ENCODE peak calls at places on chromosomes 7 and 10, in seven cellular contexts. X is hepatocyte, Q is PC-3, O is GM23338, N is HCT116, L is astrocyte, D is GM23248. E is an unnamed sample. For H3K79me2, the result is how much of the 10 kb centered on the place peaks cover.

GRCh38 chr7:98014830-98015229 is 24.8 kb upstream of the OCM2 start:
- DNase-seq in X (no peak), Q (no peak), O (no peak), N (no peak), L (no peak), D (no peak), E (no peak)

GRCh38 chr7:37311282-37311868 is 137.3 kb downstream of the ELMO1 start:
- DNase-seq in X (peak), Q (no peak), O (no peak), N (no peak), L (peak), D (peak), E (peak)

GRCh38 chr7:33876600-33877274 is 28.6 kb upstream of the BMPER start:
- DNase-seq in X (no peak), Q (no peak), O (no peak), N (no peak), L (no peak), D (no peak), E (no peak)

GRCh38 chr10:131979821-131980270 is 1.9 kb downstream of the BNIP3 start:
- DNase-seq in X (peak), Q (peak), O (no peak), N (no peak), L (no peak), D (peak), E (peak)

GRCh38 chr10:21284301-21284700 is 241.2 kb downstream of the SKIDA1 start:
- DNase-seq in X (no peak), Q (no peak), O (no peak), N (no peak), L (no peak), D (no peak), E (no peak)

GRCh38 chr7:75595766-75596165 is 103.6 kb downstream of the SPDYE5 start:
- DNase-seq in X (no peak), Q (no peak), O (no peak), N (no peak), L (no peak), D (no peak), E (peak)

GRCh38 chr7:111292026-111292430 is 201.1 kb downstream of the LRRN3 start:
- DNase-seq in X (no peak), Q (no peak), O (no peak), N (no peak), L (no peak), D (peak), E (no peak)

GRCh38 chr10:94287331-94287730 is 75.4 kb downstream of the NOC3L start:
- DNase-seq in X (no peak), Q (no peak), O (no peak), N (no peak), L (no peak), D (peak), E (peak)

GRCh38 chr7:123712619-123713018 is 36.2 kb downstream of the WASL start:
- DNase-seq in X (no peak), Q (no peak), O (no peak), N (no peak), L (peak), D (peak), E (peak)

GRCh38 chr7:26694156-26694555 is 170.2 kb downstream of the SKAP2 start:
- DNase-seq in X (no peak), Q (no peak), O (no peak), N (no peak), L (no peak), D (no peak), E (no peak)

GRCh38 chr7:23018747-23019146 is 4.8 kb upstream of the HYCC1 start:
- DNase-seq in X (no peak), Q (no peak), O (peak), N (no peak), L (no peak), D (no peak), E (peak)

GRCh38 chr7:130970696-130971095 is 236.7 kb upstream of the KLF14 start:
- DNase-seq in X (no peak), Q (no peak), O (no peak), N (no peak), L (no peak), D (peak), E (no peak)

GRCh38 chr7:99623702-99624447 is 7.1 kb downstream of the ZSCAN25 start:
- DNase-seq in X (peak), Q (no peak), O (no peak), N (no peak), L (no peak), D (no peak), E (no peak)

GRCh38 chr7:30752979-30753378 is 1.0 kb downstream of the INMT start:
- DNase-seq in X (no peak), Q (no peak), O (no peak), N (no peak), L (peak), D (peak), E (peak)

GRCh38 chr10:44383749-44384600 is 922 bp downstream of the CXCL12 start:
- DNase-seq in X (peak), Q (no peak), O (peak), N (no peak), L (no peak), D (peak), E (peak)

GRCh38 chr7:1810961-1811849 is 141.1 kb downstream of the ELFN1 start:
- DNase-seq in X (peak), Q (no peak), O (no peak), N (no peak), L (no peak), D (peak), E (peak)

GRCh38 chr7:30985756-30986155 is 22.0 kb downstream of the GHRHR start:
- DNase-seq in X (no peak), Q (no peak), O (no peak), N (no peak), L (no peak), D (no peak), E (no peak)

GRCh38 chr10:32982293-32982709 is 24.3 kb upstream of the ITGB1 start:
- DNase-seq in X (peak), Q (peak), O (no peak), N (no peak), L (peak), D (peak), E (peak)

GRCh38 chr7:115941703-115942268 is 88.8 kb downstream of the TFEC start:
- DNase-seq in X (no peak), Q (peak), O (peak), N (no peak), L (peak), D (peak), E (peak)

GRCh38 chr7:129824291-129825004 is 128.3 kb downstream of the UBE2H start:
- DNase-seq in X (no peak), Q (no peak), O (no peak), N (no peak), L (no peak), D (no peak), E (no peak)

GRCh38 chr7:27158436-27159277 is 2.2 kb upstream of the HOXA7 start:
- DNase-seq in X (no peak), Q (peak), O (peak), N (no peak), L (no peak), D (no peak), E (no peak)

GRCh38 chr10:117419921-117420320 is 44.7 kb upstream of the PDZD8 start:
- DNase-seq in X (no peak), Q (peak), O (no peak), N (no peak), L (no peak), D (peak), E (no peak)

GRCh38 chr7:114627231-114627630 is 212.6 kb downstream of the FOXP2 start:
- DNase-seq in X (no peak), Q (no peak), O (no peak), N (no peak), L (no peak), D (no peak), E (no peak)

GRCh38 chr10:60978287-60979115 is 34.5 kb upstream of the RHOBTB1 start:
- DNase-seq in X (peak), Q (peak), O (no peak), N (peak), L (peak), D (peak), E (peak)

GRCh38 chr10:62709200-62709599 is 95.3 kb upstream of the ADO start:
- DNase-seq in X (no peak), Q (no peak), O (no peak), N (no peak), L (no peak), D (no peak), E (no peak)

GRCh38 chr10:103197891-103198290 is 4.8 kb upstream of the NT5C2 start:
- DNase-seq in X (no peak), Q (no peak), O (no peak), N (no peak), L (no peak), D (no peak), E (no peak)

GRCh38 chr7:50400114-50400513 is 50.0 kb downstream of the FIGNL1 start:
- DNase-seq in X (no peak), Q (no peak), O (no peak), N (no peak), L (no peak), D (no peak), E (no peak)
- TF ChIP-seq EZH2 in X (no peak), Q (no peak), O (no peak), N (no peak), L (no peak), D (no peak), E (no peak)

DNA sequence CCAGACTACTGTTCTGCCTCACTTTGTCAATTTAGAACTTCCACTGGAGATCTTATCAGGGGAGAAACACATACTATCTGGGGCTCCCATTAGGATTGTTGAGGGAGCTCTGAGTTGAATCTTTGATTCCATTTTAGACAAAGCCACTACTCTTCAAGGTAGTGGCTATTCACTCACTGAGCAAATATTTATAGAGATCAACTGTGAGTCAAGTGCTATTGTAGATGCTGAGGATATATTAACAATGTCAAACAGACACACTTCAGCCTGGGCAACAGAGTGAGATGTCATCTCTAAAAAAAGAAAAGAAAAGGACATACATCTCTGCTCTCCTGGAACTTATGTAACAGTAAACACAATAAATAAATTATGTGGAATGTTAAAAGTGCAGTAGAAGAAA is 315.3 kb downstream of the PTEN start:
- DNase-seq in X (no peak), Q (no peak), O (no peak), N (no peak), L (no peak), D (no peak), E (no peak)
- H3K79me2 ChIP-seq in X (under half), Q (under half), O (under half), N (under half), L (under half), D (under half), E (under half)

DNA sequence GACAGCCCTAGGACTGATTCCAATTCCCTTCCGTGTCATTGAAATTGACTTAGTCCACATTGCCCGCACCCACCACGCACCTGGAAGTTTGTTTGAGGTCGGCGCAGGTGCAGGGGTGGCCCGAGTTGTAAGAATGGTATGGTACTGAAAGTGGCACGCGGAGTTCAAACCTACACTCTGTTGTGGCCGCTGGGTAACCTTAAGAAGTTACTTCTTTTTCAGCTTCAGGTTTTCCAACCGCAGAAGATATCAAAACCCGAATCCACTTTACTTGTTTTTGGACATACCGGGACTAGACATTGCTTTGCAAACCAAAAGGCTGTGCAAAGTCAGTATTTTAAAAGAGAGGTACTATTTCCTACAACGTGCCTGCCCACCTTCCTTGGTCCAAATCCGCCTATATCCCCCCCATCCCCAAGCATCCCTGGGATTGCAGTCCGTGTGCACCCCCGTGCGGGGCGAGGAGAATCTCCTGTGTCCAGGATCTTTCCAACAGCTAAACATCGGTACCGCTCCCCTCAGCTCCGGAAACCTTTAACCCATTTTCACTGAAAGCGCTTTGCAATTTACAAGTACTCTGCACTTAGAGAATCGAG is 1.0 kb downstream of the IGFBP3 start:
- DNase-seq in X (no peak), Q (no peak), O (no peak), N (no peak), L (peak), D (peak), E (peak)
- TF ChIP-seq EZH2 in X (no peak), Q (no peak), O (no peak), N (no peak), L (no peak), D (no peak), E (peak)

DNA sequence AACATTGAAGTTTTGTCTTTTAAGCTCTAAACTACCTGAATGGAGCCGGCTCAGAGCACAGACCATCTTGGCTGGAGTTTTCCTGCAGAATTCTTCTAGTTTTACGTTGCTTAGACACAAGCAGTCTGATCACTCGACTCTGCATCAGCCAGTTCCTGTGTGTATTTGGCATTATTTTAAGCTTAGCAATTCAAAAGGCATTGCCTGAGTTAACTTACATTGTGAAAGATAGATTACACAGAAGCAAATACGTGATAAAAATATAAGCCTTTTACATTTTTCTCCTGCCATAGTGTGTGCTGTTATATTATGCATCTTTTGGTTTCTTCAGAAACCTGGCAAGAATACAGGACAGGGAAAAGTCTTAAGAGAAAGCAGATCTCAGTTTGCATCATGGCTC is 98.1 kb downstream of the LRRC4 start:
- DNase-seq in X (no peak), Q (no peak), O (no peak), N (no peak), L (peak), D (peak), E (no peak)
- H3K79me2 ChIP-seq in X (under half), Q (under half), O (under half), N (under half), L (under half), D (half or more), E (under half)

GRCh38 chr10:123008379-123009104 is at the start of the genes ACADSB and IKZF5:
- DNase-seq in X (peak), Q (peak), O (peak), N (peak), L (peak), D (peak), E (peak)

GRCh38 chr10:123011987-123012386 is 3.2 kb downstream of the ACADSB start:
- DNase-seq in X (no peak), Q (no peak), O (no peak), N (no peak), L (no peak), D (no peak), E (no peak)

GRCh38 chr10:123013456-123014419 is 4.9 kb downstream of the ACADSB start:
- DNase-seq in X (no peak), Q (no peak), O (no peak), N (no peak), L (no peak), D (peak), E (no peak)

GRCh38 chr10:123007558-123008378 is 827 bp downstream of the IKZF5 start:
- DNase-seq in X (peak), Q (peak), O (peak), N (peak), L (peak), D (peak), E (peak)

GRCh38 chr10:123009105-123009805 is 449 bp downstream of the ACADSB start:
- DNase-seq in X (peak), Q (peak), O (peak), N (no peak), L (no peak), D (peak), E (peak)
- TF ChIP-seq EZH2 in X (no peak), Q (no peak), O (no peak), N (no peak), L (no peak), D (no peak), E (no peak)

GRCh38 chr10:100751211-100751933 is 6.0 kb downstream of the PAX2 start:
- DNase-seq in X (no peak), Q (no peak), O (no peak), N (no peak), L (no peak), D (no peak), E (no peak)
- H3K79me2 ChIP-seq in X (under half), Q (under half), O (under half), N (under half), L (under half), D (under half), E (under half)

DNA sequence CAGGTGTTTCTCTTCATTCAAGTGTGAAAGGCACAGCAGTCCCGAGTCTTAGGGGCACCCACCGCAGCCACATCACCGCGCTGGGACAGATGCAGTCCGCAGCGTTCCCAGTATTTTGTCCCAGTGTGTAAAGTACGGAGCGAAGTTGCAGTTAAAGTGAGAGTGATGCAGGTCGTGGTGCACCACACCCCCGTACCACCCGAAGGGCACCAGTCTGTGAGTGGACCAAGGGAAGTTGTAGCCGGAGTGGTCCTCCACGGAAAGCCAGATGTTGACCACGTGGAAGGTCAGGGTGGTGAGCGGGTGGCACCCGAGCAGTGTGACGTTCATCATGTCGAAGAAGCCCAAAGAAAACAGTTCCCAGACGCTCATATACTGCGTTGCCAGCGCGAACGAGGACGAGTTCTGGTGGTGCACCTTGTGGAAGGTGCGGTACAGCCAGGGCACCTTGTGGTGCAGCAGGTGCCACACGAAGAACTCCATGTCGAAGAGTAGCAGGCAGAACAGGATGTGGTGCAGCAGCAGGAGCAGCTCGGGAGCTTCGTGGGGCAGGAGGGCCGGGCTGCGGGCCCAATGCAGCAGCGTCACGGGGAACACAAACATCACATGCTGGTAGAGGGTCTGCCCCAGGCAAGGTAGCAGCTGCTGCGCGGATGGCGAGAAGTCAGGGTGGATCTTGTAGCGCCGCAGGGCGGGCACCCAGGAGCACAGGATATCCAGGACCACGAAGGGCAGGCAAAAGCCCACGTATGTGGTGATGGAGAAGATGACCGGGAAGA is 526 bp downstream of the CH25H start:
- DNase-seq in X (no peak), Q (no peak), O (peak), N (no peak), L (no peak), D (peak), E (peak)
- TF ChIP-seq EZH2 in X (peak), Q (no peak), O (no peak), N (no peak), L (peak), D (no peak), E (no peak)

DNA sequence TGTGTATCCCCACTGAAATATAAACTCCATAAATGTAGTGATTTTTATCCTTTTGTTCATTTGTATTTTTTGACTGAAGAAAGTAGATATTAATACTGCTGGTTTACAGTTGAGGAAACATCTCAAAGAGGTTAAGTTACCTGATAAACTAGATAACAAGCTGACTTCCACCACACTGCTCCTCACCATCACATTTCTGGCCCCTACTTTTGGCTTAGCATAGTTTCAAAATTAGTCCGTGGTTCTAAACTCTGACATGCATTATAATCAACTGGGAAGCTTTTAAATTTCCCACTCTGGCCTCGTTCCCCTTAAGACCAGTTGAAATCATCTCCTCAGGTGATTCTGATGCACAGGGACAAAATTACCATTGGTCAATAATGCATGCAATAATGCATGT is 43.5 kb downstream of the ANKIB1 start:
- DNase-seq in X (no peak), Q (no peak), O (no peak), N (no peak), L (no peak), D (no peak), E (no peak)
- H3K79me2 ChIP-seq in X (half or more), Q (half or more), O (half or more), N (under half), L (half or more), D (half or more), E (under half)

DNA sequence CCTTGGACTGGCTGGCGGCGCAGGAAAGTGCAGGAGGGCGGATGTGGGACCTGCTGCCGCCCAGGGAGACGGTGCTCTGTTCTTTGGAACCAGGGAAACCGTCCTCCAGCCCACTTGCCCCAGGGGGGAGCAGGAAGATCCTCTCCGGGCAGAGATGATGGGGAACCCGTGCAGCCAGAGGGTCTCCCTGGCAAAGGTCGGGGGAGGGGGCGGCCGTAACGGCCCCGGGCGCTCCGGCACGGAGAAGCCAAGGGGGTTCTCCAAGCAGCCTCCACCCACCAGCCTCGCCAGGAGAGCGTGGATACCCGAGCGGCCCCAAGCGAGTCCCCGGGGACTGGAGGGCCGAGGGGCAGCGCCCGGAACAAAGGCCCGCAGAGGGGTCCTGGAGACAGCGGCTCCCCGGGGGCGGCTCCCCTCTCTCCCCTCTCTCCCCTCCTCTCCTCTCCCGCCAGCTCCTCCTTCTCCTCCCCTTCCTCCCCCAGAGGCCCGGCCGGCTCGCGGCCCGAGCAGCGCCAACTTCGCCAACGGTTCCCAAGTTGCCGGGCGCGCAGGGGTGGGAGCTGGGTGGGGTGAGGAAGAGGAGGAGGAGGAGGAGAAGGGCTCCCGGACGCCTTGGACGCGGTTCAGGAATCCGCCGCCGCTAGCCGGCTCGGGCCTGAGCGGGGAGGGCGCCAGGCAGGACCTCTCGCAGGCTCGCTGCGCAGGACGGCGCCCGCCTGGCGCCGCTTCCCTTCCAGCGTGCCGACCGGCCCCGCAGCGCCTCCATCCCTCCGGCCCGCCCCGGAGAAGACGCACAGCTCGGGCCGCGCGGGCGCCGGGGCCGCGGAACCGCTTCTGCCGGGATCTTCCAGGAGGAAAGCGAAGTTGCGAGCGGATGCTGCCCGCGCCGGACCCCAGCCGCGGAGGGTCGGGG is at the start of gene CHST3:
- DNase-seq in X (peak), Q (peak), O (peak), N (no peak), L (peak), D (peak), E (peak)
- TF ChIP-seq EZH2 in X (no peak), Q (no peak), O (peak), N (no peak), L (no peak), D (no peak), E (no peak)

E was measured in fibroblast of lung.